ENCODE peak calls at places on chromosomes 13 and 19, in eight cellular contexts. W is uterus; X is fibroblast of lung; Q is AG04450; Y is BJ; C is spleen; V is CD4-positive, alpha-beta T cell; P is endodermal cell. A is an unnamed sample. For H3K27me3, the result is how much of the 10 kb centered on the place peaks cover.

GRCh38 chr13:80458546-80458945 is 117.6 kb upstream of the SPRY2 start:
- DNase-seq in X (no peak), V (no peak), C (no peak), W (no peak), P (no peak), Y (no peak), Q (no peak), A (no peak)

GRCh38 chr19:17404015-17404414 is 1.4 kb downstream of the BST2 start:
- DNase-seq in V (no peak), Q (no peak), W (no peak), Y (no peak), P (peak), C (no peak), X (no peak), A (no peak)

GRCh38 chr19:29810504-29810871 is 1.3 kb upstream of the CCNE1 start:
- DNase-seq in C (peak), W (no peak), P (no peak), X (peak), V (no peak), Y (no peak), Q (no peak), A (peak)

GRCh38 chr13:74037762-74038161 is 96.4 kb downstream of the KLF12 start:
- DNase-seq in V (no peak), C (no peak), P (no peak), X (no peak), W (no peak), Y (no peak), Q (no peak), A (no peak)

GRCh38 chr19:23558541-23558940 is 128.5 kb downstream of the ZNF675 start:
- DNase-seq in C (no peak), P (no peak), W (no peak), Y (no peak), V (no peak), X (no peak), Q (no peak), A (no peak)

GRCh38 chr13:57925250-57925649 is 293.7 kb downstream of the PCDH17 start:
- DNase-seq in V (no peak), C (no peak), X (peak), Y (no peak), P (no peak), Q (no peak), W (no peak), A (no peak)

GRCh38 chr19:53485046-53486004 is 17.8 kb downstream of the ZNF813 start:
- DNase-seq in X (no peak), W (no peak), V (no peak), Q (no peak), C (no peak), Y (no peak), P (no peak), A (no peak)

GRCh38 chr13:78603240-78603947 is at the start of gene POU4F1:
- DNase-seq in C (peak), W (no peak), X (peak), Q (no peak), P (peak), V (no peak), Y (no peak), A (no peak)

GRCh38 chr13:98377635-98378378 is 199.1 kb downstream of the STK24 start:
- DNase-seq in Y (no peak), V (no peak), W (no peak), P (no peak), Q (no peak), X (no peak), C (no peak), A (peak)

GRCh38 chr19:43818500-43818899 is 8.6 kb upstream of the ZNF283 start:
- DNase-seq in X (no peak), V (no peak), Q (no peak), W (no peak), Y (no peak), C (no peak), P (no peak), A (peak)

GRCh38 chr19:48500830-48501445 is 10.7 kb downstream of the LMTK3 start:
- DNase-seq in Y (no peak), C (no peak), P (peak), X (no peak), W (no peak), V (no peak), Q (no peak), A (no peak)

GRCh38 chr13:22589880-22590279 is 590.9 kb upstream of the SGCG start:
- DNase-seq in Y (no peak), Q (no peak), P (no peak), C (no peak), X (no peak), W (no peak), V (no peak), A (no peak)

GRCh38 chr19:55340144-55340783 is 588 bp downstream of the KMT5C start:
- DNase-seq in Y (no peak), X (no peak), W (no peak), Q (no peak), P (peak), C (peak), V (peak), A (no peak)

GRCh38 chr19:11513946-11514345 is 8.3 kb upstream of the ZNF653 start:
- DNase-seq in W (no peak), C (no peak), P (peak), X (no peak), V (no peak), Y (no peak), Q (no peak), A (no peak)

GRCh38 chr19:20102097-20102496 is 24.3 kb downstream of the ZNF90 start:
- DNase-seq in W (no peak), P (no peak), Q (no peak), V (no peak), Y (no peak), X (no peak), C (no peak), A (peak)

GRCh38 chr19:17243854-17244617 is 1.7 kb downstream of the NR2F6 start:
- DNase-seq in W (peak), Q (no peak), V (no peak), X (no peak), Y (no peak), C (no peak), P (peak), A (no peak)

GRCh38 chr13:18739310-18739709 is 442.3 kb downstream of the TUBA3C start:
- DNase-seq in P (no peak), Q (no peak), V (no peak), C (no peak), X (no peak), W (no peak), Y (no peak), A (no peak)

GRCh38 chr19:17406039-17406886 is 833 bp upstream of the BST2 start:
- DNase-seq in Q (no peak), P (no peak), V (no peak), Y (no peak), X (peak), W (no peak), C (no peak), A (no peak)

GRCh38 chr19:2355168-2356035 is 4.7 kb upstream of the TMPRSS9 start:
- DNase-seq in Y (no peak), V (no peak), W (no peak), P (peak), Q (no peak), X (peak), C (no peak), A (no peak)

DNA sequence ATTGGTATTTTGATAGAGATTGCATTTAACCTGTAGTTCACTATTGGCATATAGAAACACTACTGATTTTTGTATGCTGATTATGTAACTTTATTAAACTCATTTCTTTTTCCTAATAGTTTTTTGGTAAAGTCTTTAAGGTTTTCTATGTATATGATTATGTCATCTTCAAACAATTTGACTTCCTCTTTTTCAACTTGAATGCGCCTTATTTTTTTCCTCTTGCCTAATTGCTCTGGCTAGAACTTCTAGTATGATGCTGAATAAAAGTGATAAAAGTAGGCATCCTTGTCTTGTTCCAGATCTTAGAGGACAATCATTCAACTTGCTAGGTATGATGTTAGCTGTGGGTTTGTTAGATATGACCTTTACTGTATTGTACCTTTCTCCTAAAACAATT is 1034.9 kb downstream of the PCDH9 start:
- DNase-seq in C (no peak), Q (no peak), P (no peak), X (no peak), W (no peak), Y (no peak), V (no peak), A (no peak)
- H3K27me3 ChIP-seq in C (under half), Q (under half), P (under half), X (under half), W (under half), Y (under half), V (under half), A (under half)

DNA sequence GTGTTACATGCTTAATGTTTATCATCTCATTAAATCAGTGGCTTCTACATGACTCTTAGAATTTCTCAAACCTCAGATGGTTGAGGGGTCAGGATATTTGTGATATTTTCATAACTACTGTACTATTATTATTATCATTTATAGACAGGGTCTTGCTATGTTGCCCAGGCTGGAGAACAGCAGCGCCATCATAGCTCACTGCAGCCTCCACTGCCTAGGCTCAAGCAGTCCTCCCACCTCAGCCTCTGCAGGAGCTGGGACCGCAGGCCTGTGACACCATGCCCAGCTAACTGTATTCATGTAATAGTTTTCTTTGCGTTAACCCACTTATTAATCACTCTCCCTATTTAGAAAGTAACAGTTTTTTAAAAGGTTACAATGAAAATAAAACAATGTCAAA is 9.5 kb downstream of the IER2 start:
- DNase-seq in Q (no peak), Y (no peak), C (no peak), P (no peak), X (no peak), W (no peak), V (no peak), A (no peak)
- TF ChIP-seq CTCF in Q (no peak), Y (no peak), C (no peak), P (no peak), X (no peak), W (no peak), V (no peak), A (no peak)

GRCh38 chr13:112973577-112973951 is 4.5 kb downstream of the MCF2L start:
- DNase-seq in V (no peak), Y (no peak), X (no peak), W (no peak), P (no peak), C (peak), Q (no peak), A (no peak)

GRCh38 chr13:112974676-112975075 is 5.7 kb downstream of the MCF2L start:
- DNase-seq in W (no peak), Q (no peak), X (no peak), V (no peak), C (no peak), Y (no peak), P (no peak), A (no peak)

GRCh38 chr13:112974125-112974524 is 5.1 kb downstream of the MCF2L start:
- DNase-seq in X (no peak), Y (no peak), P (no peak), C (peak), Q (no peak), V (no peak), W (no peak), A (no peak)

GRCh38 chr13:112972258-112972657 is 3.2 kb downstream of the MCF2L start:
- DNase-seq in Q (no peak), X (no peak), C (no peak), P (no peak), W (no peak), Y (no peak), V (no peak), A (no peak)

DNA sequence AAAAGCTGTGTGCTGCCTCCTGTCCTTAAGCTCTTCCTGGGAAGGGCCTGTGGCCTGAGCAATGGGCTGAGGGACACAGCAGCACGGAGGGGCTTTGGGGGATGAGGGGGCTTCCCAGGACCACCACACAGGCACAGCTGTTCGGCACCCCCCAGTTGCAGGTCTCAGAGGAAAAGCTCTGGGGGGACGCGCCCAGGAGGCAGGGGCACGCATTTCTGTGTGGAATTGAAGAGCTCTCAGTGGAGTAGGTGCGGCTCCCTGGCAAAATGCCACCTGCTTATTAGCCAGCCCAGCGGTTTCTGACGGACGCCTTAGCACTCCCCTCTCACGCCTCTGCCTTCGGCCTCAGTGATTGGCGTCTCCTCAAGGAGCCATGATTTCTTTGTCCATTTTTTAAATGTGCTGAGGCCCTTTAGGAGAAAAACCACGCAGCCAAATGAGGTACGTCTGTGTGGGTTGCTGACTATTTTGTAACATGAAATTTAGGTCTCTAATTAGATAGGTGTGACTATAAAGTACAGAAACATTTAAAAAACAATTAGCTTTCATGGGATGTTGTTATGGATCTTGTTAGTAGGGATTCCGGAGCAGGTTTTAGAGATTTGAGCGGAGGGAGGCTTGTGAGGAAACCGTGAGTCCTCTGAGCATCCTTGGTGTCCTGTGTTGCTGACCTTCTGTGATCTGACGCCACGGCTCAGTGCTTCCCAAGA is 4.0 kb downstream of the MCF2L start:
- DNase-seq in C (peak), V (no peak), X (no peak), Q (no peak), Y (no peak), W (no peak), P (no peak), A (no peak)
- H3K27me3 ChIP-seq in C (under half), V (under half), X (under half), Q (under half), Y (under half), W (under half), P (under half), A (under half)

GRCh38 chr13:33017410-33017929 is 1.2 kb downstream of the KL start:
- DNase-seq in C (no peak), W (peak), Y (no peak), X (peak), P (peak), Q (no peak), V (no peak), A (peak)
- TF ChIP-seq CTCF in C (peak), W (peak), Y (no peak), X (peak), P (peak), Q (peak), V (no peak), A (peak)

DNA sequence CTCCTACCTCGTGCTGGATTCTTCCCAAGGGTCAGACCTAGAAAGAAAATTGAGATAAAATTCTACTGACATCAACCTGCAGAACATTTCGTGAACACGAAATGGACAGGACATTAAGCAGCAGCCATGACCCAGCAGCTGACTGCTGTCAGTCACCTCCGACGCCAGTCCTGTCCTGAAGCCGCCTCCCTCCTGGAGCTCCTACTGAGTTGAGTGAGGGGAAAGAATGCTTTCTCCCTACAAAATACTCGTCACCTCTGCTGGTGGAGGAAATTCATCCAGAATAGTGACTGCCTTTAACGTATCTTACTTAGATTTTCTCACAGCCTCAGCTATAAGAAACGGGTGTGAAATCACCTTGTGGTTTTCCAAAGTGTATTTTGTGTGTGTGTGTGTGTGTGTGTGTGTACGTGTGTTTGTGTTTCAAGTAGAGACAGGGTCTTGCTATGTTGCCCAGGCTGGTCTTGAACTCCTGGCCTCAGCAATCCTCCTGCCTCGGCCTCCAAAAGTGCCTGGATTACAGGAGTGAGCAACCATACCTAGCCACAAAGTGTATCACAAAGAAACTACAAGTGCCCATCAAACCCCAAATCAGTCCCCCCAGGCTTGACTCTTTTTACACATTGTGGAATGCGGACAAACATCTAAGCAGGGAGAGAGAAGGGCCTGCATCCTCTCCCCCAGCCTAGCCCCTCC is 2.3 kb upstream of the C13orf42 start:
- DNase-seq in X (no peak), V (no peak), P (peak), W (no peak), Q (no peak), Y (no peak), C (no peak), A (no peak)
- H3K27me3 ChIP-seq in X (under half), V (under half), P (under half), W (under half), Q (under half), Y (under half), C (under half), A (under half)

DNA sequence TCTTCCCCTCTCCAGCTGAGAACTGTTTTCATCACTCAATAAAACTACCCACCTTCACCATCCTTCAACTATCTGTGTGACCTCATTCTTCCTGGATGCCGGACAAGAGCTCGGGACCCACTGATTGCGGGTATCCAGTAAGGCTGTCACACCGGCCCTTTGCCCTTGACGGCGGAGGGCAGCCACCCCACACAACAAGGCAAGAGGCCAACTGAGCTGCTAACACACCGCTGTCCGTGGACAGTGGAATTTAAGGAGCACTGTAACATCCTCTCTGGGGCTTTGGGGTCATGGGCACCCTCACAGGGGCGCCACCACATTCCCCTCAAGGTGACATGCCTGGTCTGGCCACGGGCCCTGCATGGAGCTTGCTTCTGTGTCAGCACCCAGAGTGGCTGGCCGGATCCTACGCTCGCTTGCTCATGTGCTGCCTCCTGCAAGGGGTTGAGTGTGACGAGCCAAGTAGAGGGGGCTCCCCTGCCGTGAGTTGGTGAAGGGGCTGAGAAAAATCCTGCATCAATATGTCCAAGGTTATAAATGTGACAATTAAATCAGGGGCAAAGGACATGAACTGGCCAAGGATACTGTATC is 31.4 kb downstream of the LHFPL6 start:
- DNase-seq in V (no peak), C (no peak), Q (no peak), X (no peak), P (no peak), W (no peak), Y (no peak), A (no peak)
- TF ChIP-seq CTCF in V (no peak), C (no peak), Q (no peak), X (no peak), P (no peak), W (no peak), Y (no peak), A (no peak)

GRCh38 chr19:42177686-42178019 is 39.8 kb downstream of the DEDD2 start:
- DNase-seq in Q (no peak), P (no peak), V (no peak), C (no peak), Y (no peak), W (no peak), X (no peak), A (no peak)

GRCh38 chr19:42176990-42177685 is 40.3 kb downstream of the DEDD2 start:
- DNase-seq in W (peak), V (peak), Y (no peak), P (peak), Q (peak), C (peak), X (peak), A (no peak)

GRCh38 chr19:42179501-42179817 is 38.0 kb downstream of the DEDD2 start:
- DNase-seq in P (no peak), W (no peak), Y (no peak), X (no peak), Q (no peak), C (no peak), V (no peak), A (no peak)

GRCh38 chr19:42176649-42176989 is 40.9 kb downstream of the DEDD2 start:
- DNase-seq in C (no peak), Y (no peak), W (no peak), V (no peak), P (no peak), X (no peak), Q (no peak), A (no peak)

DNA sequence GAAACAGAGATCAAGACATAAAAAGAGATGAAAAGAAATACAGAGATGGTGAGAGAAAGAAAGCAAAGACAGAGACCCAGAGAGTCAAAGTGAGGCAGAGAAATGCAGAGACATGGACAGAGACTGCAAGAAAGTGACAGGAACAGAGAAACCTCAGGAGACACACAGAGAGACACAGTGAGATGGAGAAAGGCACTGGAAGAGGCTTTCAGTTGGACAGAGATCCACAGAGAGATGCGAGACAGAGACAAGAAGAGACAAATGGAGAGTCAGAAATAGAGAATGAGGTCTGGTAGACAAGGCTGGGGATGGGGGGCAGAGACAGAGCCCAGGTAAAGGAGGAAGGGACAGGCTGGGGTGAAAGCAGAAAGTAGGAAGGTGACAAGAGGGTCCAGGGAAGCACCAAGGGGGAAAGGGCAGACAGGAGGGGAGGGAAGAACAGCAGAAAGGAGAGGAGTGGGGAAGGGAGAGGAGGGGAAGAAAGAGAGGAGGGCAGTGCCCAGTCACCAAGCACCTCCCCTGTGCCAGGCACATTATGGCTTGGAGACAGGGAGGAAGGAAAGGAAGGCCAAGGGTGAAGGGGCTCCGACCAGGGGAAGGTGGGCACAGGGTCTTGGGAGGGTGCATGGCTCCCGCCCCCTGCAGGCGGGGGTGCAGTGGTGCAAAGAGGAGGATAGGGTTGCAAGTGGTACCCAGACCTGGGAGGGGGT is 38.5 kb downstream of the DEDD2 start:
- DNase-seq in X (no peak), P (peak), W (no peak), Y (no peak), Q (no peak), C (no peak), V (no peak), A (no peak)
- H3K27me3 ChIP-seq in X (half or more), P (half or more), W (under half), Y (under half), Q (half or more), C (half or more), V (under half), A (half or more)

GRCh38 chr13:112874751-112875300 is 94.2 kb upstream of the MCF2L start:
- DNase-seq in C (peak), Q (no peak), X (no peak), Y (no peak), W (no peak), P (peak), V (no peak), A (no peak)
- TF ChIP-seq CTCF in C (no peak), Q (no peak), X (no peak), Y (no peak), W (no peak), P (no peak), V (no peak), A (no peak)

A was measured in foreskin keratinocyte.